ENCODE peak calls at places on chromosomes 3 and 15, in five cellular contexts. Q is Peyer's patch, L is endodermal cell, M is MM.1S, N is testis. P is an unnamed sample.

GRCh38 chr3:107676469-107677309 is 153.9 kb downstream of the BBX start:
- DNase-seq in Q (no peak), L (no peak), M (peak; percentile 58), N (no peak), P (no peak)

GRCh38 chr15:44159492-44159891 is 35.6 kb downstream of the FRMD5 start:
- DNase-seq in Q (no peak), L (no peak), M (no peak), N (no peak), P (no peak)

GRCh38 chr3:10173095-10173925 is 8.6 kb downstream of the IRAK2 start:
- DNase-seq in Q (no peak), L (no peak), M (no peak), N (no peak), P (no peak)

GRCh38 chr3:10085738-10086137 is 22.3 kb downstream of the FANCD2OS start:
- DNase-seq in Q (no peak), L (no peak), M (no peak), N (no peak), P (no peak)

GRCh38 chr3:120470870-120471269 is 20.1 kb upstream of the FSTL1 start:
- DNase-seq in Q (no peak), L (peak; percentile 46), M (no peak), N (no peak), P (no peak)

GRCh38 chr3:141442914-141443313 is 43.9 kb upstream of the RASA2 start:
- DNase-seq in Q (no peak), L (no peak), M (no peak), N (no peak), P (no peak)

GRCh38 chr3:128051459-128051836 is 789 bp upstream of the SEC61A1 start:
- DNase-seq in Q (no peak), L (no peak), M (no peak), N (no peak), P (no peak)

GRCh38 chr15:31062310-31062964 is 39.1 kb downstream of the TRPM1 start:
- DNase-seq in Q (no peak), L (no peak), M (no peak), N (no peak), P (no peak)

GRCh38 chr3:191068946-191069813 is 129.9 kb upstream of the OSTN start:
- DNase-seq in Q (no peak), L (no peak), M (no peak), N (no peak), P (no peak)

GRCh38 chr3:191065183-191065805 is 133.7 kb upstream of the OSTN start:
- DNase-seq in Q (no peak), L (no peak), M (no peak), N (no peak), P (no peak)

GRCh38 chr3:191070762-191071365 is 128.2 kb upstream of the OSTN start:
- DNase-seq in Q (no peak), L (no peak), M (no peak), N (no peak), P (no peak)

GRCh38 chr3:191070201-191070600 is 128.8 kb upstream of the OSTN start:
- DNase-seq in Q (no peak), L (no peak), M (no peak), N (no peak), P (no peak)

DNA sequence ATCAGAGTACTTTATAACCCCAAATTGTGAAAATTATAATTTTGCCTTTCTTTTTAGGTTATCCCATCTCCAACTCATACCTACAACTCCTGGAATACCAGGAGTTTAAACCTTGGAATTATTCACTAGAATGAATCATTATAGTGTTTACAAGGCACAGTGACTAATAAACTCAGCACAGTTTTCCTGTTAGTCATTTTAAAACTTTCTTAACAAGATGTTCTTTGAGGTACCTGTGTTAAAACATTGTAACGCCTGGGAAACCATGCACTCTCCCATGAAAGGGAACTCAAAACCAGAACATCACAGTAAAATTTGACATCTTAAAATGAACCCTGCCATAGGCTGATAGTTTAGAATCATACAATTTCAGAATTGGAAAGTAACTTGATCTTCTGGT is 132.4 kb upstream of the OSTN start:
- DNase-seq in Q (no peak), L (no peak), M (no peak), N (no peak), P (no peak)
- H3K27ac ChIP-seq in Q (no peak overlapping the region), L (no peak overlapping the region), M (no peak overlapping the region), N (no peak overlapping the region), P (no peak overlapping the region)

DNA sequence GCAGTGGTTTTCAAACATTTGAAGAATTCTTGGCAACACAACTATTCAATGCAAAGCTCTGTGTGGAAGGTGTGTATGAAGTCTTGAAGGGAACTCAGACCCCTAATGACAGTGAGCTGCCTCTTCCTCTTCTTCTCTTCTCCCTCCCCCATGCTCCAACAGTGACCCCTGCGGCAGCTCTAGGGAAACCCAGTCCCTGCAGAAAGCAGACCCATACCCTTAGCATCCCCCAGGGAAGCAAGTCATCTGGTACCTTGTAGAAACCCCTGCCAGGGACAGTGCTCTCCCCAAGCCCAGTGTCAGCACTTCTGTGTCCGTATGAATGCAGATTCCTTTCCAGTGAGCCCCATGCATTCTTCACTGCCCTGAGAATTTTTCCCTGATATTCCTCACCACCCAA is 442.3 kb downstream of the EPHB1 start:
- DNase-seq in Q (no peak), L (peak; percentile 77), M (no peak), N (no peak), P (peak; percentile 53)
- TF ChIP-seq CTCF in Q (no peak), L (peak; percentile 63), M (no peak), N (no peak), P (peak; percentile 57)

DNA sequence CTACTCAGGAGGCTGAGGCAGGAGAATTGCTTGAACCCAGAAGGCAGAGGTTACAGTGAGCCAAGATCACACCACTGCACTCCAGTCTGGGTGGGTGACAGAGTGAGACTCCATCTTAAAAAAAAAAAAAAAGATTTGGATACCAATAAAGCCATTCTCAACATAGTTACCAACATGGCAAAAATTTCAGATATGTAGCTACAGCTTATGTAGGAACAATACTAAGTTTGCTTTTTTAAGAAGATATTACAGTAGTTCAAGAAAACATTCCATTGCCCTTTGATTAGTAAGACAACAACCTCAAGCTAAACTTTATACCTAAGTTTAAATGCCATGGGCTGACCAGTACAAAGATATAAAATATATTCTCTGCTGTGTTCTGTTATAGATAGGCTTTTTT is 34.4 kb downstream of the ZNF106 start:
- DNase-seq in Q (no peak), L (no peak), M (no peak), N (no peak), P (no peak)
- H3K27ac ChIP-seq in Q (no peak overlapping the region), L (no peak overlapping the region), M (no peak overlapping the region), N (peak overlapping the region; percentile 56), P (no peak overlapping the region)

GRCh38 chr3:65027335-65027734 is 339.5 kb upstream of the ADAMTS9 start:
- DNase-seq in Q (no peak), L (no peak), M (no peak), N (no peak), P (no peak)

GRCh38 chr3:65026151-65026550 is 338.4 kb upstream of the ADAMTS9 start:
- DNase-seq in Q (no peak), L (peak; percentile 60), M (no peak), N (no peak), P (no peak)

GRCh38 chr3:65020780-65021179 is 333.0 kb upstream of the ADAMTS9 start:
- DNase-seq in Q (no peak), L (no peak), M (no peak), N (no peak), P (no peak)

GRCh38 chr3:65028024-65028423 is 340.2 kb upstream of the ADAMTS9 start:
- DNase-seq in Q (no peak), L (no peak), M (no peak), N (no peak), P (no peak)

GRCh38 chr3:65024148-65024547 is 336.3 kb upstream of the ADAMTS9 start:
- DNase-seq in Q (no peak), L (peak; percentile 74), M (no peak), N (no peak), P (peak; percentile 57)
- TF ChIP-seq CTCF in Q (no peak), L (peak; percentile 67), M (no peak), N (no peak), P (peak; percentile 66)

GRCh38 chr15:80831606-80832224 is 52.5 kb downstream of the CEMIP start:
- DNase-seq in Q (no peak), L (no peak), M (no peak), N (no peak), P (no peak)
- H3K27ac ChIP-seq in Q (no peak overlapping the region), L (no peak overlapping the region), M (no peak overlapping the region), N (no peak overlapping the region), P (peak overlapping the region; percentile 75)

GRCh38 chr15:38440353-38441129 is 13.4 kb upstream of the FAM98B start:
- DNase-seq in Q (no peak), L (peak; percentile 81), M (peak; percentile 64), N (peak; percentile 40), P (peak; percentile 70)

GRCh38 chr15:38436993-38437392 is 16.9 kb upstream of the FAM98B start:
- DNase-seq in Q (no peak), L (no peak), M (no peak), N (no peak), P (no peak)

GRCh38 chr15:38441130-38441519 is 12.8 kb upstream of the FAM98B start:
- DNase-seq in Q (no peak), L (no peak), M (no peak), N (no peak), P (no peak)

GRCh38 chr15:38438031-38438986 is 15.6 kb upstream of the FAM98B start:
- DNase-seq in Q (no peak), L (no peak), M (no peak), N (no peak), P (no peak)
- TF ChIP-seq CTCF in Q (no peak), L (no peak), M (no peak), N (no peak), P (no peak)

DNA sequence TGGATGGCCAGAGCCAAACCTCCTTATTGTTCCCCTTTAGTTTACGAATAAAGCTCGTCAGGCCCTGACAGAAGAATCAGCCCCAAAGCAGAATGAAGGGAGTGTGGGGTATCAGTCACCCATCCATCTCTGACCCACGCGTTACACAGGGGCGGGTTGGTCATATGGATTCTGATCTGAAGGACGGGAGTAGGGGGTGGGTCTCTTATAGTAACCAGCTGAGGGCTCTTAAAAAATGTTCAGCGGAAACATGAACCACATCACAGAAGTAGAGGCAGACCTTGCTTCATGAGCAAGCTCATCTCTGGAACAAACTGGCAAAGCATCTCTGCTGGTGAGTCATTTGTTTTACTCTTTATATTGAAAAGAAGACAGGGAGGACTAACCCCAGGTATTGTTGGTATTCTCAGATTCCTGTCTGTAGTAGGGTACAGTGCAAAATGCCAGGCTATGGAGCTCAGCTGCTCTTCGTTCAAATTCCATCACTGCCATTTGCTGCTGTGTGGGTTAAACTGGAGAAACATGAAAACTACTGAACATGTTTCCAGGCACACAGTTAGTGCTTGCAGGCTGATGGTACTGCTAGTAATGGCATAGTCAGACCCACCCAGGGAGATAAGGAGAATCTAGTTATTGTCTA is at the start of gene CXCR6:
- DNase-seq in Q (no peak), L (no peak), M (no peak), N (no peak), P (no peak)
- H3K27ac ChIP-seq in Q (peak within 1 kb of the TSS; percentile 66), L (no peak within 1 kb of the TSS), M (no peak within 1 kb of the TSS), N (no peak within 1 kb of the TSS), P (no peak within 1 kb of the TSS)

GRCh38 chr3:12879191-12879815 is 37.9 kb upstream of the RPL32 start:
- DNase-seq in Q (no peak), L (no peak), M (no peak), N (no peak), P (no peak)

GRCh38 chr3:12878026-12878636 is 36.8 kb upstream of the RPL32 start:
- DNase-seq in Q (no peak), L (peak; percentile 71), M (no peak), N (no peak), P (no peak)

GRCh38 chr3:12877040-12877439 is 35.7 kb upstream of the RPL32 start:
- DNase-seq in Q (no peak), L (no peak), M (no peak), N (no peak), P (no peak)

GRCh38 chr3:12871404-12871983 is 30.1 kb upstream of the RPL32 start:
- DNase-seq in Q (no peak), L (no peak), M (no peak), N (no peak), P (no peak)

GRCh38 chr3:12875857-12876451 is 34.6 kb upstream of the RPL32 start:
- DNase-seq in Q (no peak), L (peak; percentile 94), M (no peak), N (peak; percentile 74), P (peak; percentile 94)
- TF ChIP-seq CTCF in Q (peak; percentile 17), L (peak; percentile 76), M (no peak), N (no peak), P (peak; percentile 72)

P was measured in H9.